ENCODE peak calls at places on chromosome 11, in six cellular contexts. X is CD4-positive, alpha-beta memory T cell; P is mesenchymal stem cell; E is heart left ventricle; N is Panc1; R is cardiac muscle cell. M is an unnamed sample.

GRCh38 chr11:59614277-59615131 is 1.1 kb downstream of the OSBP start:
- DNase-seq in X (no peak), R (no peak), E (no peak), N (no peak), P (peak; percentile 7), M (no peak)

GRCh38 chr11:97567801-97568200 is 1178.0 kb downstream of the JRKL start:
- DNase-seq in R (no peak), N (no peak), P (no peak), E (no peak), X (no peak), M (no peak)

GRCh38 chr11:115198301-115198700 is 305.9 kb downstream of the CADM1 start:
- DNase-seq in R (no peak), P (no peak), E (no peak), X (no peak), N (no peak), M (no peak)

GRCh38 chr11:60847281-60847680 is 5.4 kb downstream of the CCDC86 start:
- DNase-seq in N (no peak), E (no peak), P (no peak), X (no peak), R (no peak), M (no peak)

GRCh38 chr11:40276960-40277359 is 1182.5 kb downstream of the LRRC4C start:
- DNase-seq in X (no peak), N (no peak), R (no peak), P (no peak), E (no peak), M (no peak)

GRCh38 chr11:108654994-108655631 is 9.8 kb upstream of the DDX10 start:
- DNase-seq in P (peak; percentile 66), X (peak; percentile 18), E (no peak), R (peak; percentile 61), N (peak; percentile 51), M (peak; percentile 69)

GRCh38 chr11:17343907-17344306 is 7.7 kb upstream of the NCR3LG1 start:
- DNase-seq in N (no peak), E (no peak), X (no peak), R (no peak), P (peak; percentile 87), M (no peak)

GRCh38 chr11:108873305-108873704 is 208.4 kb downstream of the DDX10 start:
- DNase-seq in P (no peak), X (no peak), E (no peak), R (no peak), N (no peak), M (peak; percentile 92)

GRCh38 chr11:105870521-105871113 is 151.4 kb downstream of the MSANTD4 start:
- DNase-seq in N (no peak), P (no peak), X (no peak), R (no peak), E (no peak), M (no peak)

GRCh38 chr11:125990244-125990643 is 44.4 kb downstream of the VSIG10L2 start:
- DNase-seq in R (no peak), X (no peak), E (peak; percentile 32), P (peak; percentile 11), N (no peak), M (no peak)

GRCh38 chr11:32316846-32317525 is 118.4 kb downstream of the WT1 start:
- DNase-seq in N (no peak), P (peak; percentile 54), R (no peak), X (no peak), E (no peak), M (no peak)

GRCh38 chr11:25902476-25902875 is 429.5 kb upstream of the ANO3 start:
- DNase-seq in P (no peak), R (no peak), E (no peak), N (no peak), X (no peak), M (no peak)

GRCh38 chr11:28043930-28044709 is 63.8 kb downstream of the KIF18A start:
- DNase-seq in R (no peak), P (peak; percentile 15), X (no peak), N (no peak), E (no peak), M (no peak)

GRCh38 chr11:15742626-15743243 is 613.6 kb downstream of the SOX6 start:
- DNase-seq in P (peak; percentile 47), R (no peak), N (no peak), X (no peak), E (no peak), M (no peak)

GRCh38 chr11:61619827-61620226 is 39.0 kb upstream of the SYT7 start:
- DNase-seq in E (no peak), X (no peak), N (no peak), P (no peak), R (no peak), M (no peak)

GRCh38 chr11:65625628-65626342 is 10.2 kb downstream of the PCNX3 start:
- DNase-seq in R (peak; percentile 64), P (no peak), E (peak; percentile 71), N (no peak), X (peak; percentile 65), M (no peak)

GRCh38 chr11:104484784-104485554 is 321.0 kb upstream of the PDGFD start:
- DNase-seq in N (no peak), P (peak; percentile 8), X (no peak), R (no peak), E (no peak), M (no peak)

GRCh38 chr11:96055706-96056387 is 131.9 kb upstream of the MTMR2 start:
- DNase-seq in N (no peak), P (peak; percentile 54), E (no peak), X (no peak), R (no peak), M (peak; percentile 45)

GRCh38 chr11:12284321-12285050 is 92.9 kb upstream of the PARVA start:
- DNase-seq in E (no peak), R (no peak), X (no peak), P (peak; percentile 81), N (no peak), M (no peak)

GRCh38 chr11:123775274-123775673 is 21.0 kb upstream of the OR6X1 start:
- DNase-seq in N (no peak), R (no peak), E (no peak), X (no peak), P (no peak), M (no peak)

GRCh38 chr11:76335827-76336226 is 45.1 kb downstream of the THAP12 start:
- DNase-seq in E (no peak), X (no peak), N (no peak), R (no peak), P (no peak), M (no peak)

GRCh38 chr11:80586464-80586863 is 1145.6 kb upstream of the TENM4 start:
- DNase-seq in E (no peak), X (no peak), R (peak; percentile 7), P (no peak), N (no peak), M (no peak)

GRCh38 chr11:35337136-35337918 is 82.0 kb downstream of the SLC1A2 start:
- DNase-seq in P (peak; percentile 98), X (no peak), N (peak; percentile 94), R (no peak), E (no peak), M (no peak)

GRCh38 chr11:37929100-37929649 is 1331.1 kb upstream of the RAG2 start:
- DNase-seq in R (no peak), E (no peak), X (no peak), N (no peak), P (no peak), M (no peak)

GRCh38 chr11:120819003-120819402 is 204.9 kb upstream of the TBCEL start:
- DNase-seq in E (no peak), X (no peak), R (no peak), N (no peak), P (no peak), M (no peak)

GRCh38 chr11:103947566-103947919 is 88.9 kb upstream of the DDI1 start:
- DNase-seq in E (no peak), N (no peak), P (peak; percentile 47), X (no peak), R (no peak), M (no peak)

GRCh38 chr11:74957937-74958629 is 9.0 kb downstream of the SPCS2 start:
- DNase-seq in P (no peak), E (no peak), R (no peak), N (no peak), X (no peak), M (no peak)

DNA sequence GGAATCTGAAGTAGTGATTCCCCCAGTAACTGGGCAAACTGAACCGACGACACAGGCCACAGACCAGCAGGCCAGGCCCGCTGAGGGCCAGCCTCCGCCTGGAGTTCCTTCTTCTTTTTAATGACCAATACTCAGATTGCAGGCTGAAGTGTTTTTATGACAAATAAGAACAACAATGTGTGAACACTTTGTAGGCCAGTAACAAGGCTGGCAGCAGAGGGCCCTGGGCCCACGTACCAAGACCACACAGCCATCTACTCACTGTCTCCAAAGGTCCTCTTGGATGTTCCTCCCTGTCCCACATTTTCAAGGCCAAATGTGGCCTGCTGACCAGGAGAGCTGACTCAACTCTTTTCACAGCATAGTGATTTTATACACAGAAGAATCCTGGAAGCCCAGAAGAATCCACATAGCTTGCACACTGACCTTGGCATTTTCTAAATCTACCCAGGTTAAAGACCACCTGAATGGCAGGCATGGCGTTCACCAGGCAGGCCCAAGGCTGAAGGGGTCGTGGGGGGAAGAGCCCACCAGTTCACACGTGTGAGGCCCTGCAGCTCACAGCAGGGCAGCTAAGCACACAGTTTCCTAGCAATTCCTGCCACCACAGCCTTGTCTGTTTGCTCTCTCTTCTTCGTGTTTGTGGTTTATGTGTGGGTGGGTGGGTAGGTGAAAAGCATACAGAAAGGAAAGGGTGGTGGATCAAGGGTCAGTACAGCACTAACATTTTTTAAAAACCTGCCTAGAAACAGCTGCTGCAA is 13.3 kb downstream of the SMCO4 start:
- DNase-seq in X (no peak), R (no peak), E (peak; percentile 28), N (no peak), P (peak; percentile 28), M (no peak)
- H3K4me3 ChIP-seq in X (no peak overlapping the region), R (no peak overlapping the region), E (no peak overlapping the region), N (no peak overlapping the region), P (no peak overlapping the region), M (no peak overlapping the region)

DNA sequence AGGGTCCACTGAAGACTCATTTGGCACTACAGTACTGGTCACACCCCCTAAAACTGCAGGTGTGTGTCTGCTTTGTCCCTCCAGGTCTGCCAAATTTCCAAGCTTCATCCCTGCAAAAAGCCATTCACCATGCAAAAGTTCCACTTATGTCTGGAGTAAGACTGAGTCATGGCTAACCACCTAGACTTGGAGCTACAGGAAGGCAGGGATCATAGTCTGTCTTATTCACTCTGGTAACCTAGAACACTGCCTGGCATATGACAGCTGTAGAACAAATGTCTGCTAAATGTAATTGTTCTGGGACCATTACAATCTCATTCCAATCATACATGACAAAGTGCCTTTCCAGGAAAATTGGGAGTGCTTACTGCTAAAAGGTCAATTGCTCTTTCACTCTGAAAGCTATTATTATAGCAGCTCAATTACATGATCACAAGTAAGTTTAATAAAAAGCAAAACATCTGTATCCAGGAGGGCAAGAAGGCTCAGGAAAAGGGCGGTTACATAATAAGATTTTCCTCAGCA is 99.1 kb upstream of the CHRM4 start:
- DNase-seq in N (no peak), P (peak; percentile 37), R (no peak), X (no peak), E (no peak), M (no peak)
- H3K4me1 ChIP-seq in N (no peaks in the 10 kb centered on the region), P (peaks cover 1% of the 10 kb centered on the region), R (peaks cover 4% of the 10 kb centered on the region), X (no peaks in the 10 kb centered on the region), E (peaks cover 30% of the 10 kb centered on the region), M (no peaks in the 10 kb centered on the region)

GRCh38 chr11:114160884-114161283 is 101.4 kb downstream of the ZBTB16 start:
- DNase-seq in X (no peak), E (no peak), R (no peak), P (peak; percentile 44), N (no peak), M (no peak)
- H3K4me3 ChIP-seq in X (no peak overlapping the region), E (peak overlapping the region; percentile 33), R (no peak overlapping the region), P (no peak overlapping the region), N (no peak overlapping the region), M (no peak overlapping the region)

GRCh38 chr11:72010529-72011233 is 12.0 kb downstream of the IL18BP start:
- DNase-seq in R (no peak), E (no peak), P (no peak), X (no peak), N (no peak), M (no peak)
- H3K4me1 ChIP-seq in R (no peaks in the 10 kb centered on the region), E (peaks cover 21% of the 10 kb centered on the region), P (peaks cover 49% of the 10 kb centered on the region), X (no peaks in the 10 kb centered on the region), N (no peaks in the 10 kb centered on the region), M (no peaks in the 10 kb centered on the region)

GRCh38 chr11:2138075-2138435 is 1.1 kb downstream of the IGF2 start:
- DNase-seq in R (peak; percentile 60), N (no peak), P (no peak), X (no peak), E (no peak), M (no peak)
- H3K4me3 ChIP-seq in R (peak overlapping the region; percentile 41), N (peak overlapping the region; percentile 21), P (no peak overlapping the region), X (no peak overlapping the region), E (peak overlapping the region; percentile 56), M (no peak overlapping the region)